ENCODE peak calls at places on chromosomes 12 and 14, in ten cellular contexts. O is NCI-H2081; H is C1 segment of cervical spinal cord; K is activated CD4-positive, CD25-positive, alpha-beta regulatory T cell treated with anti-CD3 and anti-CD28 coated beads, Interleukin-2, amount 50 U/mL, for 72 hours; M is bronchial epithelial cell; B is AG08395; L is A549; Y is NCI-H510A; T is CD4-positive, alpha-beta T cell; U is activated gamma-delta T cell. S is an unnamed sample.

GRCh38 chr12:103457471-103457870 is 38.3 kb downstream of the C12orf42 start:
- DNase-seq in H (no peak), Y (no peak), U (no peak), O (no peak), M (no peak), L (no peak), K (no peak), B (no peak), T (no peak), S (no peak)

GRCh38 chr14:74425525-74426201 is 347 bp downstream of the SYNDIG1L start:
- DNase-seq in U (peak; percentile 31), H (peak; percentile 34), O (no peak), Y (no peak), T (peak; percentile 42), B (peak; percentile 74), K (peak; percentile 64), M (no peak), L (peak; percentile 55), S (peak; percentile 78)

GRCh38 chr12:90292183-90292582 is 583.5 kb upstream of the ATP2B1 start:
- DNase-seq in Y (no peak), T (no peak), L (no peak), H (no peak), M (no peak), O (no peak), K (no peak), U (no peak), B (no peak), S (no peak)

GRCh38 chr14:87049886-87050820 is 942.8 kb downstream of the GALC start:
- DNase-seq in B (peak; percentile 47), T (no peak), K (no peak), O (peak; percentile 64), H (no peak), Y (no peak), M (peak; percentile 72), L (peak; percentile 2), U (no peak), S (no peak)

GRCh38 chr14:106417224-106418049 is 891.1 kb downstream of the TMEM121 start:
- DNase-seq in H (no peak), Y (no peak), L (no peak), T (peak; percentile 38), B (no peak), K (peak; percentile 85), U (no peak), O (no peak), M (no peak), S (peak; percentile 77)

GRCh38 chr14:91154851-91155625 is 41.2 kb downstream of the DGLUCY start:
- DNase-seq in M (peak; percentile 56), B (peak; percentile 30), K (no peak), Y (peak; percentile 76), U (no peak), L (no peak), H (no peak), T (no peak), O (peak; percentile 89), S (peak; percentile 88)

GRCh38 chr14:67240168-67240932 is 885 bp upstream of the PALS1 start:
- DNase-seq in L (peak; percentile 39), B (peak; percentile 51), M (no peak), Y (peak; percentile 39), O (peak; percentile 26), U (no peak), K (peak; percentile 38), H (peak; percentile 55), T (peak; percentile 6), S (peak; percentile 53)

GRCh38 chr12:128928361-128928760 is 75.1 kb downstream of the GLT1D1 start:
- DNase-seq in O (no peak), H (no peak), L (no peak), U (no peak), K (no peak), Y (no peak), M (no peak), B (no peak), T (no peak), S (no peak)